ENCODE peak calls at places on chromosomes 7 and 10, in nine cellular contexts. H is HepG2, Y is prostate gland, P is esophagus squamous epithelium, D is tibial nerve, M is adrenal gland, Q is breast epithelium, N is heart left ventricle, J is transverse colon. Z is an unnamed sample.
A peak's percentile ranks its signal among the peaks of the same experiment; 100 is the strongest.

GRCh38 chr7:143975617-143976016 is 21.0 kb downstream of the OR2F1 start:
- DNase-seq in M (no peak), P (no peak), N (no peak), J (no peak), Q (no peak), Y (no peak), D (no peak), H (peak; percentile 63), Z (no peak)

GRCh38 chr7:43888983-43889945 is 17.1 kb downstream of the URGCP start:
- DNase-seq in M (no peak), J (no peak), D (no peak), Q (no peak), H (no peak), N (no peak), P (no peak), Y (no peak), Z (no peak)

GRCh38 chr7:43303740-43304241 is 191.3 kb downstream of the HECW1 start:
- DNase-seq in H (no peak), N (no peak), M (no peak), J (no peak), Y (no peak), Q (no peak), P (no peak), D (no peak), Z (no peak)

GRCh38 chr7:38291117-38291647 is 17.7 kb upstream of the TARP start:
- DNase-seq in N (no peak), D (no peak), M (no peak), Y (no peak), P (no peak), H (no peak), J (no peak), Q (no peak), Z (no peak)

GRCh38 chr7:132655071-132655761 is 78.9 kb upstream of the PLXNA4 start:
- DNase-seq in N (peak; percentile 28), J (peak; percentile 50), D (peak; percentile 22), Y (peak; percentile 5), H (no peak), Q (no peak), M (peak; percentile 51), P (no peak), Z (peak; percentile 21)

GRCh38 chr7:30521532-30521931 is 16.9 kb upstream of the GGCT start:
- DNase-seq in M (no peak), N (peak; percentile 17), H (no peak), D (peak; percentile 23), Y (no peak), Q (no peak), J (no peak), P (no peak), Z (peak; percentile 66)

GRCh38 chr7:71457881-71458590 is 326.1 kb downstream of the GALNT17 start:
- DNase-seq in D (no peak), Q (no peak), M (no peak), J (no peak), H (no peak), Y (no peak), N (no peak), P (no peak), Z (no peak)

GRCh38 chr10:113132651-113133088 is 182.6 kb downstream of the TCF7L2 start:
- DNase-seq in Y (no peak), H (no peak), J (no peak), Q (no peak), D (no peak), M (no peak), P (no peak), N (no peak), Z (no peak)

GRCh38 chr7:6198687-6199595 is 73.5 kb downstream of the CYTH3 start:
- DNase-seq in P (no peak), Q (no peak), Y (no peak), M (no peak), D (no peak), H (no peak), N (no peak), J (no peak), Z (no peak)

GRCh38 chr10:124875596-124875995 is 66.3 kb upstream of the ZRANB1 start:
- DNase-seq in P (no peak), M (peak; percentile 63), J (no peak), Y (no peak), N (no peak), H (no peak), Q (no peak), D (no peak), Z (no peak)
- TF ChIP-seq CTCF in P (no peak), M (no peak), J (no peak), Y (no peak), N (no peak), H (no peak), Q (no peak), D (no peak), Z (no peak)

GRCh38 chr10:100479059-100479458 is 16.2 kb downstream of the WNT8B start:
- DNase-seq in D (no peak), Q (no peak), N (no peak), J (no peak), P (no peak), Y (no peak), H (no peak), M (no peak), Z (no peak)
- H3K27me3 ChIP-seq in D (peaks cover 38% of the 10 kb centered on the region), Q (no peaks in the 10 kb centered on the region), N (peaks cover 18% of the 10 kb centered on the region), J (peaks cover 61% of the 10 kb centered on the region), P (no peaks in the 10 kb centered on the region), Y (no peaks in the 10 kb centered on the region), H (peaks cover 14% of the 10 kb centered on the region), M (peaks cover 22% of the 10 kb centered on the region), Z (peaks cover 13% of the 10 kb centered on the region)

DNA sequence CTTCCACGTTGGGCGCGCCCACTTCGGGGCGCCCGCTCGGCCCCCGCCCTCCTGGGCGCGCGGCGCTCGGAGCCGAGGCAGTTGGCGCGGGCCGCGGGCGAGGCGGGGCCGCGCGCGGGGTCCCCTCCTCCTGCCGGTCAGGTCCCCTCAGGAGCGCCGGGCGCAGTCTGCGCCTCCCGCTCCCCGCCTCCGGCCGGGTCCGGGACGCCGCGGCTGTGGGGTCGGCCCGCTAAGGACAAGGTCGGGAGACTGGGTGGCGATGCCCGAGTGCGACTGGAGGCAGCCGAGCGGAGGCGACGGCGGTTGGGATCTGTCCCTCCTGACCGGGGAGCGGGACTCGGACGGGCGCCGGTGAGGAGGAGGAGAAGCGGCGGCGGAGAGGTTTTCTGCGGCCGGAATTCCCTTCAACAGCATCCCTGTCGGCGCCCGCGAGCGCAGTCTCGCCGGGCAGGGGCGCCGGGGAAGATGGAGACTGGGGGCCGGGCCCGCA is at the start of gene ATRNL1:
- DNase-seq in Y (no peak), N (peak; percentile 33), D (no peak), J (peak; percentile 8), H (no peak), P (no peak), M (peak; percentile 60), Q (no peak), Z (no peak)
- TF ChIP-seq POLR2A in Y (no peak), N (no peak), D (no peak), J (no peak), H (no peak), P (no peak), M (no peak), Q (no peak), Z (peak; percentile 74)

GRCh38 chr7:73650524-73650923 is 17.1 kb upstream of the VPS37D start:
- DNase-seq in M (no peak), H (no peak), D (no peak), N (no peak), J (no peak), Q (no peak), P (no peak), Y (no peak), Z (no peak)

GRCh38 chr7:73646785-73647724 is 20.6 kb upstream of the VPS37D start:
- DNase-seq in J (no peak), H (no peak), D (no peak), M (no peak), Y (no peak), N (no peak), Q (no peak), P (no peak), Z (no peak)

GRCh38 chr7:73645643-73646182 is 21.4 kb upstream of the MLXIPL start:
- DNase-seq in J (no peak), Y (no peak), H (no peak), N (no peak), M (no peak), Q (no peak), D (no peak), P (no peak), Z (no peak)

GRCh38 chr7:73648593-73649332 is 18.9 kb upstream of the VPS37D start:
- DNase-seq in Y (no peak), Q (no peak), P (no peak), N (no peak), H (no peak), J (no peak), M (no peak), D (no peak), Z (no peak)

DNA sequence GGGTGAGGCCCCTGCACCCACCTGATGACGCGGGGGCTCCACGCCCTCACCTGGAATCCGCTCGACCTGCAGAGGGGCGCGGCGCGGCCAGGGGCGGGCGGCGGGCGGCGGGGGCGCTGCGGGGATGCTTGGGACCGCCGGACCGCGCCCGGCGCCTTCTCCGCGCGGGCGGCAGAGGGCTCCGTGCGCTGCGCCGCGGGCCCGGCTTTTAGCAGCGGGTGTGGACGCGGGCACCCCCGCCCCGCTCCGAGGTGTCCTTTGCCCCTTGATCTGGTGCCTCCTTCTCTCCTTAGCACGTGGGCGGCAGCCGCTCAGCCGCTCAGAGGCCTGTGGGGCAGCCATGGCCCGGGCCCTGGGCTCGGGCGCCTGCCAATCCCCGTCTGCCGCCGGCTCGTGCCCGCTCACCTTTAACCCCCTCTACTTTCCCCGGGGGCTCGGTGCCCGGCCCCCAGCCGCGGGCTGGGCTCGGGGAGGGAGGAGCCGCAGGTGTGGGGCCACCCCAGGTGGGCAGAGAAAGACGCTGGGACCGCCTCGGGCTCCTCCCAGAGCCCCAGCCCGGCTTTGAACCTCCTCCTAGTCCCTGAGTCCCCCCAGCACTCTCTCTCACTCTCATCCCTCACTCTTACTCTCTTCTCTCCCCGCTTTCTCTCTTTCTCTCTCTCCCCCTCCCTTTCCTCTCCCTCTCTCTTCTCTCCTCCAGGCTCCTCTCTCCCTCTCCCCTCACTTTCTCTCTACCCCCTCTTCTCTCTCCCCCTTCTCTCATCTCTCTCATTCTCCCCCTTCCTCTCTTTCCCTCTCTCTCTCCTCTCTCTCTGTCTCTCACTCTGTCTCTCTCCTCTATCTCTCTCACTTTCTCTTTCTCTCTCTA is 19.7 kb upstream of the VPS37D start:
- DNase-seq in P (no peak), H (peak; percentile 41), J (peak; percentile 83), M (no peak), Y (no peak), Q (no peak), N (no peak), D (no peak), Z (no peak)
- TF ChIP-seq CTCF in P (no peak), H (peak; percentile 54), J (no peak), M (no peak), Y (no peak), Q (no peak), N (peak; percentile 23), D (no peak), Z (no peak)

Z was measured in uterus.